ENCODE peak calls at places on chromosomes 4 and X, in nine cellular contexts. Y is left cardiac atrium; R is AG09319; E is stimulated activated CD8-positive, alpha-beta memory T cell treated with anti-CD3 and anti-CD28 coated beads, Interleukin-15, amount 100 ng/mL, for 4 hours; Q is stimulated activated CD4-positive, alpha-beta T cell treated with anti-CD3 and anti-CD28 coated beads, Interleukin-1b, Interleukin-23, amount 100 ng/mL, for 24 hours; X is stromal cell of bone marrow; V is MM.1S; K is T-helper 2 cell; C is GM20000. D is an unnamed sample.

GRCh38 chr4:129064717-129065116 is 28.6 kb downstream of the SCLT1 start:
- DNase-seq in V (no peak), E (no peak), Y (no peak), Q (no peak), C (no peak), X (peak), K (no peak), R (peak), D (no peak)

GRCh38 chr4:146072381-146072780 is 103.1 kb upstream of the LSM6 start:
- DNase-seq in Q (no peak), V (no peak), C (no peak), Y (no peak), E (no peak), X (peak), R (no peak), K (no peak), D (no peak)

GRCh38 chr4:113101669-113102068 is 52.2 kb downstream of the ANK2 start:
- DNase-seq in Y (no peak), K (no peak), C (no peak), E (no peak), V (no peak), R (no peak), X (no peak), Q (no peak), D (no peak)

GRCh38 chrX:51641421-51642021 is 22.8 kb upstream of the CENPVL3 start:
- DNase-seq in C (peak), Y (no peak), E (no peak), X (peak), R (peak), K (no peak), Q (no peak), V (peak), D (no peak)

GRCh38 chr4:17447675-17448298 is 64.1 kb downstream of the QDPR start:
- DNase-seq in V (peak), C (peak), R (peak), X (peak), K (peak), Y (no peak), Q (peak), E (peak), D (no peak)

GRCh38 chrX:129634541-129634940 is 20.2 kb downstream of the APLN start:
- DNase-seq in V (no peak), E (no peak), Y (no peak), Q (no peak), C (no peak), R (no peak), X (no peak), K (no peak), D (no peak)

GRCh38 chr4:2792711-2793577 is at the start of gene SH3BP2:
- DNase-seq in R (no peak), K (peak), C (peak), Q (peak), E (no peak), X (peak), V (peak), Y (peak), D (peak)

GRCh38 chr4:147768113-147768512 is 36.2 kb downstream of the ARHGAP10 start:
- DNase-seq in Q (no peak), R (no peak), C (no peak), X (peak), E (no peak), V (no peak), Y (no peak), K (no peak), D (no peak)

GRCh38 chr4:69920874-69921273 is 10.0 kb upstream of the CSN1S1 start:
- DNase-seq in E (no peak), C (no peak), V (no peak), Q (no peak), Y (no peak), X (no peak), K (no peak), R (no peak), D (no peak)

GRCh38 chrX:29435396-29435795 is 780.0 kb upstream of the MAGEB2 start:
- DNase-seq in Q (no peak), V (no peak), E (no peak), R (no peak), K (no peak), Y (no peak), C (no peak), X (no peak), D (no peak)

GRCh38 chr4:145540235-145540634 is 58.6 kb downstream of the SMAD1 start:
- DNase-seq in Y (no peak), K (no peak), X (no peak), E (no peak), R (peak), C (no peak), Q (no peak), V (no peak), D (no peak)

GRCh38 chr4:111214371-111214770 is 591.5 kb upstream of the PITX2 start:
- DNase-seq in Y (no peak), K (no peak), X (no peak), V (no peak), C (no peak), E (no peak), Q (no peak), R (no peak), D (no peak)

GRCh38 chr4:1310796-1311715 is 21.4 kb downstream of the MAEA start:
- DNase-seq in K (peak), E (no peak), X (no peak), Y (no peak), R (no peak), Q (no peak), V (no peak), C (no peak), D (no peak)

GRCh38 chr4:304987-305680 is at the start of gene ZNF732:
- DNase-seq in X (peak), E (no peak), V (no peak), R (peak), K (no peak), C (no peak), Q (no peak), Y (peak), D (no peak)

GRCh38 chr4:80240976-80241375 is 25.5 kb upstream of the FGF5 start:
- DNase-seq in R (no peak), C (no peak), E (no peak), Y (no peak), V (peak), Q (no peak), K (no peak), X (peak), D (no peak)

GRCh38 chr4:85426366-85426765 is 48.6 kb upstream of the ARHGAP24 start:
- DNase-seq in R (no peak), V (no peak), C (no peak), Y (no peak), K (no peak), X (no peak), E (no peak), Q (no peak), D (no peak)

GRCh38 chr4:53189011-53189410 is 176.8 kb downstream of the SCFD2 start:
- DNase-seq in Q (no peak), R (peak), Y (no peak), X (no peak), K (no peak), C (no peak), E (no peak), V (no peak), D (no peak)

GRCh38 chr4:153205028-153205648 is 895 bp downstream of the TRIM2 start:
- DNase-seq in Y (no peak), E (peak), V (no peak), X (no peak), C (no peak), Q (no peak), K (peak), R (no peak), D (no peak)